ENCODE peak calls at places on chromosomes 3 and 15, in four cellular contexts. U, C, N and F are unnamed samples.

GRCh38 chr15:50544368-50544767 is 2.1 kb downstream of the USP50 start:
- DNase-seq in U (no peak), C (no peak), N (no peak), F (no peak)

GRCh38 chr3:40801276-40801675 is 276.5 kb downstream of the ZNF621 start:
- DNase-seq in U (no peak), C (no peak), N (no peak), F (no peak)

GRCh38 chr3:134453631-134454030 is 32.2 kb downstream of the ANAPC13 start:
- DNase-seq in U (no peak), C (no peak), N (no peak), F (no peak)

GRCh38 chr3:102248981-102249705 is 185.7 kb upstream of the ZPLD1 start:
- DNase-seq in U (no peak), C (no peak), N (no peak), F (no peak)

GRCh38 chr3:60079076-60079475 is 1029.3 kb upstream of the CFAP20DC start:
- DNase-seq in U (no peak), C (no peak), N (no peak), F (no peak)

GRCh38 chr15:64527263-64527984 is 67.0 kb downstream of the ZNF609 start:
- DNase-seq in U (no peak), C (no peak), N (no peak), F (no peak)

GRCh38 chr3:64667887-64668581 is 19.8 kb downstream of the ADAMTS9 start:
- DNase-seq in U (no peak), C (no peak), N (no peak), F (no peak)

GRCh38 chr3:50675179-50676030 is 678 bp downstream of the DOCK3 start:
- DNase-seq in U (peak), C (peak), N (no peak), F (no peak)

GRCh38 chr3:127669541-127670228 is 3.1 kb upstream of the ABTB1 start:
- DNase-seq in U (no peak), C (no peak), N (no peak), F (no peak)

GRCh38 chr15:86159436-86159835 is 79.8 kb downstream of the AGBL1 start:
- DNase-seq in U (no peak), C (no peak), N (no peak), F (no peak)

GRCh38 chr3:58025824-58026579 is 17.8 kb downstream of the FLNB start:
- DNase-seq in U (no peak), C (no peak), N (no peak), F (no peak)